ENCODE peak calls at places on chromosomes 4 and X, in seven cellular contexts. U is HCT116, Y is SK-N-SH, G is neural progenitor cell, M is MM.1S, L is PC-3, O is hepatocyte. N is an unnamed sample.

GRCh38 chr4:11720292-11720691 is 291.6 kb upstream of the HS3ST1 start:
- DNase-seq in G (peak; percentile 53), Y (peak; percentile 4), L (peak; percentile 67), M (peak; percentile 39), U (no peak), O (peak; percentile 71), N (no peak)

GRCh38 chrX:24173115-24173847 is 23.8 kb downstream of the ZFX start:
- DNase-seq in L (no peak), G (no peak), M (no peak), O (no peak), U (no peak), Y (no peak), N (no peak)

GRCh38 chrX:103687073-103687695 is 685 bp upstream of the MORF4L2 start:
- DNase-seq in O (peak; percentile 97), G (peak; percentile 91), L (peak; percentile 73), Y (peak; percentile 64), U (peak; percentile 45), M (peak; percentile 81), N (peak; percentile 84)

GRCh38 chrX:119669424-119670037 is 23.4 kb downstream of the SEPTIN6 start:
- DNase-seq in U (no peak), L (no peak), O (peak; percentile 25), G (no peak), Y (peak; percentile 60), M (no peak), N (no peak)

GRCh38 chr4:185011408-185011807 is 6.9 kb upstream of the HELT start:
- DNase-seq in L (peak; percentile 25), U (peak; percentile 4), M (peak; percentile 32), G (peak; percentile 75), Y (peak; percentile 82), O (peak; percentile 43), N (peak; percentile 24)

GRCh38 chrX:10847333-10847732 is 226.9 kb upstream of the MID1 start:
- DNase-seq in Y (no peak), L (no peak), G (no peak), M (no peak), U (no peak), O (no peak), N (no peak)

GRCh38 chr4:152107736-152108500 is 347.1 kb upstream of the GATB start:
- DNase-seq in M (no peak), Y (no peak), O (no peak), G (no peak), U (no peak), L (no peak), N (no peak)

GRCh38 chr4:145679520-145679919 is 426 bp upstream of the C4orf51 start:
- DNase-seq in G (no peak), O (peak; percentile 71), U (peak; percentile 43), L (peak; percentile 92), Y (no peak), M (no peak), N (no peak)

GRCh38 chrX:44785652-44786051 is 58.2 kb upstream of the DUSP21 start:
- DNase-seq in L (peak; percentile 92), Y (no peak), M (no peak), O (no peak), U (no peak), G (no peak), N (no peak)

GRCh38 chr4:68375667-68376559 is 26.0 kb upstream of the YTHDC1 start:
- DNase-seq in M (peak; percentile 89), O (peak; percentile 74), U (peak; percentile 81), G (peak; percentile 69), L (peak; percentile 96), Y (peak; percentile 65), N (peak; percentile 65)

GRCh38 chr4:56271121-56271520 is 116.2 kb downstream of the AASDH start:
- DNase-seq in L (peak; percentile 66), O (no peak), M (no peak), Y (no peak), U (no peak), G (no peak), N (no peak)

GRCh38 chrX:42992199-42992943 is 214.4 kb upstream of the PPP1R2C start:
- DNase-seq in M (no peak), U (no peak), Y (no peak), L (peak; percentile 46), O (no peak), G (no peak), N (no peak)

GRCh38 chrX:64394874-64395567 is at the start of gene MTMR8:
- DNase-seq in U (peak; percentile 41), O (peak; percentile 82), G (peak; percentile 84), Y (peak; percentile 75), L (peak; percentile 65), M (peak; percentile 66), N (peak; percentile 85)

GRCh38 chr4:166838975-166839614 is 395.2 kb downstream of the SPOCK3 start:
- DNase-seq in O (no peak), U (no peak), Y (no peak), L (no peak), M (no peak), G (no peak), N (no peak)

GRCh38 chrX:151031365-151031975 is 48.3 kb downstream of the HMGB3 start:
- DNase-seq in O (no peak), L (peak; percentile 54), Y (no peak), U (no peak), M (no peak), G (no peak), N (no peak)

GRCh38 chr4:110514889-110515479 is 39.0 kb downstream of the ENPEP start:
- DNase-seq in M (peak; percentile 73), O (peak; percentile 39), Y (peak; percentile 16), G (peak; percentile 37), U (peak; percentile 34), L (peak; percentile 61), N (peak; percentile 68)

GRCh38 chr4:30919458-30919857 is 199.3 kb downstream of the PCDH7 start:
- DNase-seq in G (no peak), Y (no peak), L (no peak), U (no peak), M (no peak), O (no peak), N (no peak)

GRCh38 chr4:140635606-140636005 is 66.8 kb upstream of the UCP1 start:
- DNase-seq in U (peak; percentile 16), M (no peak), G (peak; percentile 53), Y (no peak), L (peak; percentile 69), O (peak; percentile 68), N (no peak)

GRCh38 chr4:43512253-43512652 is 619.7 kb downstream of the GRXCR1 start:
- DNase-seq in U (no peak), Y (no peak), L (peak; percentile 80), M (no peak), O (no peak), G (no peak), N (no peak)

GRCh38 chrX:44003975-44004374 is 30.8 kb upstream of the NDP start:
- DNase-seq in M (no peak), G (no peak), U (no peak), O (no peak), Y (no peak), L (no peak), N (no peak)

GRCh38 chr4:10582059-10582686 is 102.4 kb downstream of the CLNK start:
- DNase-seq in U (peak; percentile 54), L (peak; percentile 63), O (peak; percentile 77), Y (peak; percentile 27), M (peak; percentile 37), G (peak; percentile 60), N (peak; percentile 22)

GRCh38 chr4:124685851-124686250 is 26.7 kb downstream of the ANKRD50 start:
- DNase-seq in Y (no peak), L (no peak), G (no peak), O (no peak), M (peak; percentile 24), U (no peak), N (no peak)

GRCh38 chrX:2608638-2609430 is 82.3 kb upstream of the CD99 start:
- DNase-seq in O (peak; percentile 94), G (peak; percentile 88), M (peak; percentile 76), U (peak; percentile 48), Y (peak; percentile 86), L (peak; percentile 83), N (peak; percentile 85)
- TF ChIP-seq EZH2phosphoT487 in O (no peak), G (no peak), M (no peak), U (no peak), Y (no peak), L (no peak), N (no peak)

DNA sequence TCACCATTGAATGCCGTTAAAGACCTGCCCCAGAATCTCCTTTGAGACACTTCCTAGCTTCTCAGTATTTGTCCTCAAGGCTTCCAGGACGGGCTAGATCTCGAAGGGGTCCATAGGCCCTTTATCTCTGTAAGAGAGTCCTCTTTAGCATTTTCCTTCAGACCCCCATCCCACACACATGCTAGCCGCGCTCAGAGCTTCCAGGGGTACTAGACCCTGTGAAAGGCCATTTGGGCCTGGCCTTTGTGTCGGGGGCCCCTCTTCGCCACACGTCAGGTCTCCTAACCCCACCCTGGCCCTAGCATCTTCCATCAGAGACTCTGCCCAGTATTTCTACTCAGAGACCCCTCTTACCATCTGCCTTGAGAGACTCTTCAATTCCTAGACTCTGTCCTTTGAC is 759 bp downstream of the UBA1 start:
- DNase-seq in L (no peak), U (no peak), M (no peak), O (no peak), Y (no peak), G (no peak), N (no peak)
- H4K20me1 ChIP-seq in L (peaks cover 20% of the 10 kb centered on the region), U (no peaks in the 10 kb centered on the region), M (no peaks in the 10 kb centered on the region), O (peaks cover 46% of the 10 kb centered on the region), Y (peaks cover 48% of the 10 kb centered on the region), G (peaks cover 54% of the 10 kb centered on the region), N (no peaks in the 10 kb centered on the region)

DNA sequence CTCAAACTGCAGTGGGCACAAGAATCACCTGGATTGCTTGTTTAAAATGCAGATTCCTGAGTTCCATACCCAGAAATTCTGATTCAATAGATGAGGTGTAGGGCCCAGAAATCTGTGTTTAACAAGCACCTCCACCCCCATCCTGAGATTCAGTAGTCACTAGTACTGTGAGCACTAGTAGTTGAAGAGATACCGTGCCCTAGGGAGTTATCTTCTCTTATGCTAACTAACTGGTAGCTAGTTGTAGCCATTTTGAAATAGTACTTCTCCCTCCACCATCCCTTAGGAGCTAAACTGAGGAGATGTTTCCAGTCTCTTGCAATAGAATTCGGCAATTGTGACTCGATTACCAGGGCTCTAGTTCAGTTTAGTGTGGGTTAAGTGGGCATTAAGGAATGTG is 18.4 kb downstream of the KLHL34 start:
- DNase-seq in G (no peak), L (no peak), M (no peak), U (no peak), Y (no peak), O (no peak), N (no peak)
- H3K4me1 ChIP-seq in G (no peaks in the 10 kb centered on the region), L (no peaks in the 10 kb centered on the region), M (no peaks in the 10 kb centered on the region), U (no peaks in the 10 kb centered on the region), Y (no peaks in the 10 kb centered on the region), O (no peaks in the 10 kb centered on the region), N (no peaks in the 10 kb centered on the region)

GRCh38 chr4:100632163-100632562 is 114.3 kb upstream of the EMCN start:
- DNase-seq in M (no peak), U (no peak), G (no peak), O (no peak), L (no peak), Y (no peak), N (no peak)
- TF ChIP-seq EZH2phosphoT487 in M (no peak), U (no peak), G (no peak), O (no peak), L (no peak), Y (no peak), N (no peak)

N was measured in OCI-LY7.